ENCODE peak calls at places on chromosomes 16 and 17, in four cellular contexts. One of them, this sample, is unnamed.
A peak's percentile ranks its signal among the peaks of the same experiment; 100 is the strongest.

GRCh38 chr17:81422776-81423697 is 27.8 kb downstream of the BAHCC1 start:
- DNase-seq in HFF-Myc: no peak
- DNase-seq in AG20443: peak; percentile 94
- DNase-seq in NCI-H1105 treated with DMSO at 0.1 percent for 48 hours: no peak
- DNase-seq in this sample: no peak

GRCh38 chr17:58200024-58200633 is 7.6 kb downstream of the EPX start:
- DNase-seq in HFF-Myc: no peak
- DNase-seq in AG20443: peak; percentile 55
- DNase-seq in NCI-H1105 treated with DMSO at 0.1 percent for 48 hours: peak; percentile 62
- DNase-seq in this sample: peak; percentile 22

GRCh38 chr17:72563952-72564351 is 443.1 kb downstream of the SOX9 start:
- DNase-seq in HFF-Myc: no peak
- DNase-seq in AG20443: no peak
- DNase-seq in NCI-H1105 treated with DMSO at 0.1 percent for 48 hours: no peak
- DNase-seq in this sample: no peak

GRCh38 chr17:58264407-58265103 is 16.2 kb downstream of the MPO start:
- DNase-seq in HFF-Myc: no peak
- DNase-seq in AG20443: no peak
- DNase-seq in NCI-H1105 treated with DMSO at 0.1 percent for 48 hours: no peak
- DNase-seq in this sample: no peak

GRCh38 chr17:55588858-55589257 is 77.6 kb upstream of the SMIM36 start:
- DNase-seq in HFF-Myc: no peak
- DNase-seq in AG20443: peak; percentile 25
- DNase-seq in NCI-H1105 treated with DMSO at 0.1 percent for 48 hours: no peak
- DNase-seq in this sample: no peak

GRCh38 chr17:67477687-67478086 is 100.6 kb downstream of the PITPNC1 start:
- DNase-seq in HFF-Myc: no peak
- DNase-seq in AG20443: peak; percentile 55
- DNase-seq in NCI-H1105 treated with DMSO at 0.1 percent for 48 hours: no peak
- DNase-seq in this sample: peak; percentile 44

GRCh38 chr16:83744521-83744981 is 63.2 kb upstream of the HSBP1 start:
- DNase-seq in HFF-Myc: no peak
- DNase-seq in AG20443: peak; percentile 78
- DNase-seq in NCI-H1105 treated with DMSO at 0.1 percent for 48 hours: no peak
- DNase-seq in this sample: no peak

GRCh38 chr16:81168406-81168805 is 70.1 kb upstream of the BCO1 start:
- DNase-seq in HFF-Myc: no peak
- DNase-seq in AG20443: no peak
- DNase-seq in NCI-H1105 treated with DMSO at 0.1 percent for 48 hours: no peak
- DNase-seq in this sample: no peak

GRCh38 chr16:50318796-50319578 is 49.8 kb downstream of the BRD7 start:
- DNase-seq in HFF-Myc: no peak
- DNase-seq in AG20443: no peak
- DNase-seq in NCI-H1105 treated with DMSO at 0.1 percent for 48 hours: no peak
- DNase-seq in this sample: no peak

GRCh38 chr16:25735645-25736044 is 43.9 kb downstream of the HS3ST4 start:
- DNase-seq in HFF-Myc: no peak
- DNase-seq in AG20443: no peak
- DNase-seq in NCI-H1105 treated with DMSO at 0.1 percent for 48 hours: no peak
- DNase-seq in this sample: no peak

GRCh38 chr17:50067996-50068395 is 12.1 kb downstream of the ITGA3 start:
- DNase-seq in HFF-Myc: no peak
- DNase-seq in AG20443: no peak
- DNase-seq in NCI-H1105 treated with DMSO at 0.1 percent for 48 hours: no peak
- DNase-seq in this sample: no peak